ENCODE peak calls at places on chromosomes 1 and 21, in seven cellular contexts. J is Calu3, B is WTC11, G is IMR-90, T is esophagus squamous epithelium, S is uterus, K is kidney epithelial cell. N is an unnamed sample.

GRCh38 chr1:76080552-76081093 is 6.1 kb downstream of the ST6GALNAC3 start:
- DNase-seq in J (no peak), B (no peak), G (no peak), T (no peak), S (no peak), K (no peak), N (no peak)

GRCh38 chr1:84504580-84505021 is 1.6 kb upstream of the SPATA1 start:
- DNase-seq in J (no peak), B (no peak), G (peak), T (no peak), S (no peak), K (no peak), N (no peak)

GRCh38 chr21:31117046-31117916 is 79.0 kb upstream of the KRTAP19-8 start:
- DNase-seq in J (no peak), B (no peak), G (peak), T (no peak), S (no peak), K (peak), N (no peak)

GRCh38 chr1:183986941-183987340 is 50.6 kb downstream of the COLGALT2 start:
- DNase-seq in J (no peak), B (no peak), G (peak), T (no peak), S (no peak), K (no peak), N (no peak)

GRCh38 chr1:91428182-91428798 is 23.7 kb upstream of the HFM1 start:
- DNase-seq in J (no peak), B (peak), G (no peak), T (no peak), S (no peak), K (no peak), N (no peak)

GRCh38 chr1:101207891-101208290 is 28.9 kb upstream of the S1PR1 start:
- DNase-seq in J (no peak), B (no peak), G (peak), T (no peak), S (no peak), K (no peak), N (no peak)

GRCh38 chr1:101996830-101997485 is at the start of gene OLFM3:
- DNase-seq in J (peak), B (peak), G (no peak), T (no peak), S (no peak), K (no peak), N (peak)

GRCh38 chr1:109151146-109151545 is 37.2 kb downstream of the ELAPOR1 start:
- DNase-seq in J (peak), B (peak), G (peak), T (no peak), S (no peak), K (peak), N (no peak)

GRCh38 chr21:9837946-9838801 is 683.2 kb upstream of the TPTE start:
- DNase-seq in J (no peak), B (no peak), G (no peak), T (no peak), S (no peak), K (no peak), N (no peak)

GRCh38 chr1:151980287-151981177 is 13.1 kb downstream of the S100A10 start:
- DNase-seq in J (no peak), B (no peak), G (peak), T (no peak), S (peak), K (no peak), N (no peak)

GRCh38 chr1:80448081-80448480 is 1352.7 kb upstream of the ADGRL2 start:
- DNase-seq in J (no peak), B (no peak), G (peak), T (no peak), S (no peak), K (no peak), N (no peak)

GRCh38 chr1:78048446-78048845 is 2.7 kb downstream of the GIPC2 start:
- DNase-seq in J (no peak), B (no peak), G (no peak), T (no peak), S (no peak), K (no peak), N (no peak)

GRCh38 chr1:201731142-201731541 is 97.8 kb upstream of the IPO9 start:
- DNase-seq in J (no peak), B (no peak), G (no peak), T (no peak), S (no peak), K (no peak), N (no peak)

GRCh38 chr1:218742478-218743260 is 397.5 kb downstream of the TGFB2 start:
- DNase-seq in J (no peak), B (no peak), G (no peak), T (no peak), S (no peak), K (no peak), N (no peak)

GRCh38 chr1:115595279-115596079 is 46.3 kb upstream of the VANGL1 start:
- DNase-seq in J (peak), B (peak), G (peak), T (peak), S (peak), K (peak), N (peak)

GRCh38 chr1:151920147-151920546 is 10.8 kb upstream of the THEM4 start:
- DNase-seq in J (no peak), B (no peak), G (no peak), T (no peak), S (no peak), K (no peak), N (no peak)

GRCh38 chr1:6246497-6247295 is 2.7 kb downstream of the HES3 start:
- DNase-seq in J (peak), B (peak), G (peak), T (no peak), S (peak), K (no peak), N (peak)

GRCh38 chr1:76238094-76238551 is 163.6 kb downstream of the ST6GALNAC3 start:
- DNase-seq in J (peak), B (no peak), G (no peak), T (no peak), S (no peak), K (no peak), N (no peak)

GRCh38 chr1:40394456-40395172 is 21.1 kb downstream of the SMAP2 start:
- DNase-seq in J (no peak), B (no peak), G (peak), T (no peak), S (no peak), K (no peak), N (no peak)

GRCh38 chr1:44511769-44512168 is 106.7 kb downstream of the RNF220 start:
- DNase-seq in J (no peak), B (no peak), G (no peak), T (no peak), S (no peak), K (no peak), N (no peak)

GRCh38 chr1:1167416-1168155 is 6.1 kb upstream of the TTLL10 start:
- DNase-seq in J (no peak), B (no peak), G (no peak), T (no peak), S (no peak), K (no peak), N (no peak)

GRCh38 chr21:25871566-25871965 is 136.8 kb downstream of the GABPA start:
- DNase-seq in J (peak), B (peak), G (no peak), T (no peak), S (no peak), K (no peak), N (no peak)
- TF ChIP-seq CTCF in J (peak), B (no peak), G (peak), T (no peak), S (no peak), K (peak), N (no peak)

GRCh38 chr1:72846891-72847290 is 564.6 kb upstream of the NEGR1 start:
- DNase-seq in J (no peak), B (no peak), G (no peak), T (no peak), S (no peak), K (no peak), N (no peak)

GRCh38 chr1:72848997-72849396 is 566.7 kb upstream of the NEGR1 start:
- DNase-seq in J (no peak), B (no peak), G (no peak), T (no peak), S (no peak), K (no peak), N (no peak)

GRCh38 chr1:72845981-72846380 is 563.6 kb upstream of the NEGR1 start:
- DNase-seq in J (no peak), B (no peak), G (no peak), T (no peak), S (no peak), K (no peak), N (no peak)

GRCh38 chr1:72846476-72846875 is 564.1 kb upstream of the NEGR1 start:
- DNase-seq in J (no peak), B (no peak), G (no peak), T (no peak), S (no peak), K (no peak), N (no peak)

DNA sequence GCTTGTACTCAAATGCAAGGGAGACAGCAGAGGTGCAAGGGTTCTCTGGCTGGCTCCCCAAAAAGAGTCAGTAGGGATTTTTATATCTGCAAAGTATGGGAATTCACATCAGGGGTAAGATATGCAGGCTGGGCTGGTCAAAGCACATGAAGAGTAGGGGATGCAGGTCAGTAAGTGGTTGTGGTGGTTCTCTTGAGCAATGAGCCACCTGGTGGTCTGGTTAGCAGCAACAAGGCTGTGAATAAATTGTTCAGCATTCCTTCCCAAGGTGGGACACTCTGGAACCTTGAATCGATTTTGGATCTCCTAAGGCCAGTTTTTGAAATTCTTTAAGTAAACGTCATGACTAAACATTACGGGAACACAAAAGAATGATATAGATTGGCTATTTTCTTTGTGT is 563.0 kb upstream of the NEGR1 start:
- DNase-seq in J (peak), B (peak), G (no peak), T (no peak), S (no peak), K (no peak), N (no peak)
- TF ChIP-seq CTCF in J (no peak), B (peak), G (no peak), T (no peak), S (no peak), K (peak), N (peak)

DNA sequence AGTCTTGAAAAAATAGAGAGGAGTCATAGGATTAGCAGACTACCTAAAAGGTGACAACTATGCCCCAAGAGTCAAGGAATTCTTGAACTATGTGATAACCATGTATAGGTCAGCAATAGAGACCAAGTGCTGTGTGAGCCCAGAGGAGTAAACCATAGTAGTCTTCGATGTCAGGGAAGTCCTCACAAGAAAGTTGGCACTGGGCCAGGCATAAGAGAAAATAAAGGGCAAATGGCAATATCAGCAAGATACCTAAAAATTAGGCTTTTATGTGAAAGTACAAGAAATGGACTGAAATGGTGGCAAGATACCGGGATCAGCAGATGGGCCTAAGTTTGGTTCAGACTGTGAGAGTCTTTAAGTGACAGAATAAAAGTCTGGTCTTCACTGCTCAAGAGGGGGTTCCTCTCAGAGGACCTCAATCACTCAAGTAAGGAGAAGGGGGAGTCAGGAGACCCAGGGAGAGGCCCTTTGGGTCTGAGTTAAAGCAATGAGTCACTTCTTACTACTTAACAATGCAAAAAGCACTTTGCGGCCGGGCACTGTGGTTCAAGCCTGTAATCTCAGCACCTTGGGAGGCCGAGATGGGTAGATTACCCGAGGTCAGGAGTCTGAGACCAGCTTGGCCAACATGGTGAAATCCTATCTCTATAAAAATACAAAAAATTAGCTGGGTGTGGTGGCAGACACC is 95.0 kb downstream of the TEX35 start:
- DNase-seq in J (no peak), B (no peak), G (no peak), T (no peak), S (no peak), K (no peak), N (no peak)
- TF ChIP-seq CTCF in J (no peak), B (no peak), G (no peak), T (no peak), S (no peak), K (no peak), N (no peak)

DNA sequence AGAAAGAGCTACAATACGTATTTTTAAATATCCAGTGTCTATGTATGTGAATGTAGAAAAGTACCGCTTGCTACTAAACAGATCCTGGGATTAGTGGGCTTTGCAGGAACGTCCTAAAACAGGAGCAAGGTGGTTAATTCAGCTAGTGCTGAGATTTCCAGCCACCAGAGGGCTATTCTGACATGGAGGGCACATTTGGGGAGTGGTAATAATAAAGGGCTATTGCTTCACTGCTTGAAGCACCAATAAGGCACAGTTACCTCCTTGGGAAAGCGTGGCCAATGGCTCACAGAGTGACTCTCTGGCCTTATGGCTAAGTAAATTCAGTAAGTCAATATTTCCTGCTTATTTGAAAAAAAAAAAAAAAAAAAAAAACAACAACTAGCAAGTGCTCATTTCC is 152.4 kb downstream of the GABPA start:
- DNase-seq in J (no peak), B (peak), G (no peak), T (no peak), S (no peak), K (no peak), N (no peak)
- TF ChIP-seq CTCF in J (no peak), B (no peak), G (peak), T (no peak), S (no peak), K (no peak), N (no peak)

GRCh38 chr1:226223786-226224244 is 351 bp downstream of the MIXL1 start:
- DNase-seq in J (peak), B (peak), G (no peak), T (no peak), S (no peak), K (no peak), N (no peak)
- TF ChIP-seq CTCF in J (peak), B (no peak), G (no peak), T (no peak), S (no peak), K (no peak), N (peak)

GRCh38 chr1:79198841-79199240 is 192.3 kb upstream of the ADGRL4 start:
- DNase-seq in J (no peak), B (no peak), G (peak), T (no peak), S (no peak), K (no peak), N (no peak)

GRCh38 chr1:79193211-79194079 is 186.9 kb upstream of the ADGRL4 start:
- DNase-seq in J (peak), B (peak), G (peak), T (no peak), S (peak), K (no peak), N (no peak)

DNA sequence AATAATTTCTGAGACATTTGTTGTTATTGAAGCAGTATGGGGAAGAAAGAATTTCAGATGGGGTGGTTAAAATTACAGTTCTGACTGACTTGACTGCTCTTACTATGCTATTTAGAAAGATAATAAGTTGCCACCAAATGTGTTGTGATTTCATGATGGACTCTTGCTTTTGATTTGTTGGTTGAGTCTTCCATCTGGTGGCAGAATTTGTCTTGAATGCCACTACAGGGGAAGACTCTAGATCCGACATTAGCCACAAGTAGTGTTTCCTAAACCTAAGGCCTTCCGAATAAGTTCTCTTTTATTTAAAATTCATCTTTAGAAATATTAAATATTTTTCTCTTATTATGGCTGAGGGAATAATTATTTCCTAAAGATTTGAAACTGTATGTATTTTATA is 190.9 kb upstream of the ADGRL4 start:
- DNase-seq in J (no peak), B (no peak), G (peak), T (no peak), S (no peak), K (no peak), N (no peak)
- TF ChIP-seq CTCF in J (no peak), B (no peak), G (peak), T (no peak), S (peak), K (no peak), N (peak)

DNA sequence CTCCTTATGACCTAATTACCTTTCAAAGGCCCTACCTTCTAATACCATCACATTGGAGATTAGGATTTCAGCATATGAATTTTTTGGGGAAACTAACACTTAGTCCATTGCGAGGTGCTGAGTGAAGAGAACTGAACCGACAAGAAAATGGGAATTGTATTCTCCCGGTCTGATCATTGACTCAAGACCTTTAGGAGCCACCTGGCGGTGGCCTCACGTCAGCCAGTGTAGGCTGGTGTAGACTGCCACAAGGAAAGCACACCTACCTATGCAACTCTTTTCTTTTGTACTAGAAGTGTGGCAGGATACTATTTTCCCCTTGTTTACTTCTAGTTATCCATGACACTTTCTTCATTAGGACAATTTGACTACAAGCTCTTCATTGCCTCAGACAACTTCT is 333.5 kb upstream of the B3GALT2 start:
- DNase-seq in J (no peak), B (peak), G (no peak), T (no peak), S (no peak), K (no peak), N (no peak)
- TF ChIP-seq CTCF in J (no peak), B (peak), G (no peak), T (no peak), S (no peak), K (no peak), N (no peak)